ENCODE peak calls at places on chromosomes 3 and 15, in eight cellular contexts. M is uterus; F is activated CD8-positive, alpha-beta memory T cell treated with anti-CD3 and anti-CD28 coated beads, Interleukin-2, amount 50 U/mL, for 4 hours; I is WTC11; U is EH; S is NCI-H446 treated with DMSO at 0.1 percent for 48 hours; L is NCI-H1105; Z is AML-193. O is an unnamed sample.

GRCh38 chr3:127445581-127446368 is 144.8 kb downstream of the TPRA1 start:
- DNase-seq in M (no peak), I (peak), Z (no peak), F (no peak), S (no peak), L (no peak), U (no peak), O (no peak)

GRCh38 chr3:137081711-137082110 is 123.9 kb downstream of the IL20RB start:
- DNase-seq in L (no peak), F (no peak), S (no peak), U (no peak), I (no peak), Z (no peak), M (no peak), O (no peak)

GRCh38 chr3:55645406-55645805 is 158.3 kb upstream of the WNT5A start:
- DNase-seq in Z (no peak), U (no peak), M (no peak), S (no peak), F (no peak), L (no peak), I (no peak), O (no peak)

GRCh38 chr3:74599564-74599963 is 14.9 kb downstream of the CNTN3 start:
- DNase-seq in Z (no peak), M (no peak), S (no peak), F (no peak), I (no peak), L (no peak), U (no peak), O (peak)

GRCh38 chr15:25241241-25241801 is 197.5 kb downstream of the UBE3A start:
- DNase-seq in M (peak), Z (no peak), I (peak), S (no peak), F (no peak), U (no peak), L (no peak), O (no peak)

GRCh38 chr15:77944002-77944867 is 133.3 kb downstream of the TBC1D2B start:
- DNase-seq in Z (peak), I (peak), M (peak), L (no peak), U (peak), F (peak), S (peak), O (peak)

GRCh38 chr3:181561130-181561529 is 150.6 kb upstream of the SOX2 start:
- DNase-seq in M (no peak), I (no peak), F (no peak), L (peak), S (no peak), Z (no peak), U (no peak), O (no peak)

GRCh38 chr15:39133201-39133600 is 447.7 kb upstream of the THBS1 start:
- DNase-seq in S (no peak), I (no peak), F (no peak), U (peak), Z (no peak), L (no peak), M (no peak), O (peak)

GRCh38 chr3:112984485-112984884 is 6.3 kb upstream of the GTPBP8 start:
- DNase-seq in F (peak), M (no peak), S (no peak), L (peak), U (no peak), Z (no peak), I (no peak), O (peak)

GRCh38 chr3:148439254-148439822 is 258.4 kb upstream of the AGTR1 start:
- DNase-seq in F (no peak), M (no peak), Z (no peak), I (no peak), U (no peak), S (no peak), L (no peak), O (no peak)

GRCh38 chr15:29226431-29227216 is 43.0 kb downstream of the NSMCE3 start:
- DNase-seq in F (no peak), I (no peak), S (no peak), M (no peak), L (no peak), U (no peak), Z (no peak), O (no peak)

GRCh38 chr3:14647976-14648955 is 3.3 kb upstream of the CCDC174 start:
- DNase-seq in Z (peak), F (no peak), S (no peak), U (no peak), I (no peak), L (no peak), M (no peak), O (no peak)

GRCh38 chr15:92705693-92706618 is 50.4 kb upstream of the FAM174B start:
- DNase-seq in L (no peak), F (no peak), U (no peak), M (no peak), S (no peak), I (no peak), Z (no peak), O (no peak)

GRCh38 chr15:50251638-50252182 is 13.8 kb downstream of the HDC start:
- DNase-seq in F (no peak), U (peak), L (no peak), Z (no peak), M (no peak), S (no peak), I (no peak), O (no peak)

GRCh38 chr3:61894988-61895935 is 333.9 kb downstream of the PTPRG start:
- DNase-seq in F (peak), S (peak), U (peak), Z (no peak), L (no peak), I (no peak), M (peak), O (peak)

GRCh38 chr3:143001034-143001368 is 369 bp upstream of the U2SURP start:
- DNase-seq in S (no peak), Z (peak), U (no peak), M (no peak), F (no peak), I (no peak), L (no peak), O (no peak)

GRCh38 chr3:71542548-71543370 is 40.8 kb downstream of the FOXP1 start:
- DNase-seq in S (no peak), M (peak), L (no peak), F (no peak), Z (peak), U (peak), I (no peak), O (peak)

GRCh38 chr3:157502916-157503620 is at the start of gene VEPH1:
- DNase-seq in S (no peak), M (no peak), Z (no peak), I (peak), L (no peak), U (peak), F (no peak), O (peak)

GRCh38 chr3:79030157-79030556 is 737.6 kb downstream of the ROBO1 start:
- DNase-seq in I (no peak), S (no peak), Z (no peak), M (no peak), U (no peak), F (no peak), L (no peak), O (no peak)

GRCh38 chr3:97882975-97883598 is 61.3 kb downstream of the CRYBG3 start:
- DNase-seq in M (no peak), F (no peak), I (no peak), S (no peak), U (peak), L (no peak), Z (no peak), O (peak)

GRCh38 chr3:196997311-196997710 is 28.7 kb upstream of the PIGZ start:
- DNase-seq in I (no peak), M (no peak), Z (no peak), S (no peak), F (no peak), L (no peak), U (no peak), O (no peak)

GRCh38 chr15:43517354-43518072 is at the start of gene MAP1A:
- DNase-seq in U (peak), I (peak), Z (no peak), S (peak), F (no peak), L (peak), M (peak), O (peak)

GRCh38 chr3:10551821-10552630 is 46.6 kb upstream of the ATP2B2 start:
- DNase-seq in S (no peak), I (no peak), M (no peak), Z (peak), L (no peak), F (peak), U (peak), O (peak)

GRCh38 chr3:127792664-127793292 is 29.5 kb downstream of the MGLL start:
- DNase-seq in Z (no peak), I (no peak), S (peak), U (peak), L (peak), F (no peak), M (peak), O (peak)

GRCh38 chr3:71495708-71496472 is 87.6 kb downstream of the FOXP1 start:
- DNase-seq in S (no peak), I (no peak), U (peak), F (no peak), M (peak), L (no peak), Z (peak), O (peak)

GRCh38 chr3:72042397-72043211 is 257.7 kb upstream of the PROK2 start:
- DNase-seq in Z (no peak), M (no peak), U (peak), I (no peak), L (no peak), F (no peak), S (no peak), O (peak)

GRCh38 chr15:78365931-78366330 is 25.8 kb downstream of the CRABP1 start:
- DNase-seq in Z (no peak), L (no peak), S (no peak), I (no peak), U (peak), M (no peak), F (no peak), O (no peak)

GRCh38 chr3:119809249-119810017 is 27.5 kb downstream of the NR1I2 start:
- DNase-seq in U (no peak), M (no peak), Z (no peak), S (no peak), L (no peak), I (peak), F (no peak), O (no peak)

GRCh38 chr3:57227930-57228733 is 603 bp downstream of the APPL1 start:
- DNase-seq in L (peak), F (peak), Z (peak), M (peak), U (peak), S (no peak), I (peak), O (peak)

GRCh38 chr3:172516318-172517214 is 6.7 kb downstream of the TNFSF10 start:
- DNase-seq in U (peak), M (peak), I (no peak), L (no peak), S (peak), Z (no peak), F (no peak), O (peak)

GRCh38 chr15:55628369-55628730 is 40.2 kb upstream of the PYGO1 start:
- DNase-seq in U (no peak), Z (no peak), S (no peak), I (no peak), M (no peak), L (no peak), F (no peak), O (no peak)

GRCh38 chr3:170977911-170978310 is 48.6 kb downstream of the SLC2A2 start:
- DNase-seq in S (no peak), F (no peak), I (no peak), U (peak), M (no peak), Z (no peak), L (no peak), O (peak)

GRCh38 chr15:60471314-60471713 is 7.6 kb downstream of the ICE2 start:
- DNase-seq in U (no peak), L (no peak), M (no peak), Z (no peak), S (no peak), I (no peak), F (no peak), O (peak)

O was measured in iris pigment epithelial cell.